ENCODE peak calls at places on chromosome 19, in four cellular contexts. One of them, this sample, is unnamed.

GRCh38 chr19:32910094-32910493 is 40.5 kb upstream of the SLC7A9 start:
- DNase-seq in fibroblast of lung: no peak
- DNase-seq in CD8-positive, alpha-beta T cell: no peak
- DNase-seq in fibroblast of the aortic adventitia: no peak
- DNase-seq in this sample: no peak

GRCh38 chr19:41221514-41222205 is 2.6 kb downstream of the AXL start:
- DNase-seq in fibroblast of lung: no peak
- DNase-seq in CD8-positive, alpha-beta T cell: no peak
- DNase-seq in fibroblast of the aortic adventitia: no peak
- DNase-seq in this sample: no peak

GRCh38 chr19:55175117-55175867 is 4.8 kb downstream of the SYT5 start:
- DNase-seq in fibroblast of the aortic adventitia: no peak
- DNase-seq in CD8-positive, alpha-beta T cell: no peak
- DNase-seq in fibroblast of lung: no peak
- DNase-seq in this sample: no peak

GRCh38 chr19:58001895-58002369 is 688 bp downstream of the ZNF606 start:
- DNase-seq in fibroblast of lung: peak; percentile 30
- DNase-seq in CD8-positive, alpha-beta T cell: no peak
- DNase-seq in fibroblast of the aortic adventitia: peak; percentile 14
- DNase-seq in this sample: peak; percentile 26

GRCh38 chr19:7554990-7555864 is 19.7 kb downstream of the PNPLA6 start:
- DNase-seq in CD8-positive, alpha-beta T cell: no peak
- DNase-seq in fibroblast of the aortic adventitia: no peak
- DNase-seq in fibroblast of lung: no peak
- DNase-seq in this sample: no peak

GRCh38 chr19:37982655-37983054 is 75.6 kb downstream of the SIPA1L3 start:
- DNase-seq in fibroblast of the aortic adventitia: no peak
- DNase-seq in fibroblast of lung: no peak
- DNase-seq in CD8-positive, alpha-beta T cell: no peak
- DNase-seq in this sample: no peak

GRCh38 chr19:29115181-29115580 is 97.8 kb downstream of the UQCRFS1 start:
- DNase-seq in fibroblast of the aortic adventitia: no peak
- DNase-seq in CD8-positive, alpha-beta T cell: no peak
- DNase-seq in fibroblast of lung: no peak
- DNase-seq in this sample: no peak

GRCh38 chr19:32453736-32454135 is 48.2 kb downstream of the DPY19L3 start:
- DNase-seq in fibroblast of the aortic adventitia: no peak
- DNase-seq in CD8-positive, alpha-beta T cell: no peak
- DNase-seq in fibroblast of lung: peak; percentile 72
- DNase-seq in this sample: peak; percentile 50

GRCh38 chr19:5481957-5482356 is 26.7 kb downstream of the ZNRF4 start:
- DNase-seq in fibroblast of lung: no peak
- DNase-seq in fibroblast of the aortic adventitia: no peak
- DNase-seq in CD8-positive, alpha-beta T cell: no peak
- DNase-seq in this sample: no peak

GRCh38 chr19:262125-262524 is 29.1 kb downstream of the PLPP2 start:
- DNase-seq in fibroblast of the aortic adventitia: no peak
- DNase-seq in fibroblast of lung: no peak
- DNase-seq in CD8-positive, alpha-beta T cell: no peak
- DNase-seq in this sample: no peak

GRCh38 chr19:8451377-8451776 is 6.6 kb downstream of the HNRNPM start:
- DNase-seq in fibroblast of the aortic adventitia: no peak
- DNase-seq in fibroblast of lung: no peak
- DNase-seq in CD8-positive, alpha-beta T cell: no peak
- DNase-seq in this sample: no peak

GRCh38 chr19:49564616-49565045 is 15.7 kb downstream of the NOSIP start:
- DNase-seq in CD8-positive, alpha-beta T cell: no peak
- DNase-seq in fibroblast of lung: no peak
- DNase-seq in fibroblast of the aortic adventitia: no peak
- DNase-seq in this sample: no peak

GRCh38 chr19:4502282-4503223 is 15.7 kb downstream of the PLIN4 start:
- DNase-seq in fibroblast of lung: no peak
- DNase-seq in fibroblast of the aortic adventitia: no peak
- DNase-seq in CD8-positive, alpha-beta T cell: no peak
- DNase-seq in this sample: no peak

GRCh38 chr19:1018393-1018792 is 2.5 kb downstream of the TMEM259 start:
- DNase-seq in fibroblast of lung: no peak
- DNase-seq in fibroblast of the aortic adventitia: no peak
- DNase-seq in CD8-positive, alpha-beta T cell: no peak
- DNase-seq in this sample: no peak

GRCh38 chr19:19405919-19406877 is 723 bp downstream of the GATAD2A start:
- DNase-seq in CD8-positive, alpha-beta T cell: peak; percentile 60
- DNase-seq in fibroblast of lung: peak; percentile 74
- DNase-seq in fibroblast of the aortic adventitia: peak; percentile 71
- DNase-seq in this sample: peak; percentile 51

GRCh38 chr19:48186015-48186414 is 15.5 kb downstream of the ZSWIM9 start:
- DNase-seq in fibroblast of the aortic adventitia: no peak
- DNase-seq in fibroblast of lung: no peak
- DNase-seq in CD8-positive, alpha-beta T cell: no peak
- DNase-seq in this sample: no peak

GRCh38 chr19:33535176-33535575 is 13.6 kb upstream of the PEPD start:
- DNase-seq in fibroblast of lung: no peak
- DNase-seq in fibroblast of the aortic adventitia: peak; percentile 20
- DNase-seq in CD8-positive, alpha-beta T cell: no peak
- DNase-seq in this sample: no peak

GRCh38 chr19:46654621-46655152 is 6.3 kb downstream of the DACT3 start:
- DNase-seq in fibroblast of lung: no peak
- DNase-seq in fibroblast of the aortic adventitia: no peak
- DNase-seq in CD8-positive, alpha-beta T cell: no peak
- DNase-seq in this sample: no peak

GRCh38 chr19:35264281-35265125 is 4.3 kb upstream of the USF2 start:
- DNase-seq in CD8-positive, alpha-beta T cell: peak; percentile 42
- DNase-seq in fibroblast of the aortic adventitia: no peak
- DNase-seq in fibroblast of lung: no peak
- DNase-seq in this sample: no peak

GRCh38 chr19:35265126-35265995 is 3.4 kb upstream of the USF2 start:
- DNase-seq in fibroblast of lung: no peak
- DNase-seq in CD8-positive, alpha-beta T cell: peak; percentile 47
- DNase-seq in fibroblast of the aortic adventitia: no peak
- DNase-seq in this sample: no peak

GRCh38 chr19:35266904-35267817 is 1.6 kb upstream of the USF2 start:
- DNase-seq in fibroblast of lung: peak; percentile 33
- DNase-seq in fibroblast of the aortic adventitia: no peak
- DNase-seq in CD8-positive, alpha-beta T cell: peak; percentile 68
- DNase-seq in this sample: peak; percentile 32

GRCh38 chr19:35267818-35268545 is 780 bp upstream of the USF2 start:
- DNase-seq in CD8-positive, alpha-beta T cell: peak; percentile 87
- DNase-seq in fibroblast of lung: peak; percentile 67
- DNase-seq in fibroblast of the aortic adventitia: peak; percentile 63
- DNase-seq in this sample: peak; percentile 65

GRCh38 chr19:35266149-35266903 is 2.4 kb upstream of the USF2 start:
- DNase-seq in fibroblast of the aortic adventitia: no peak
- DNase-seq in fibroblast of lung: no peak
- DNase-seq in CD8-positive, alpha-beta T cell: no peak
- DNase-seq in this sample: no peak
- H3K4me3 ChIP-seq in fibroblast of the aortic adventitia: peak overlapping the region; percentile 81
- H3K4me3 ChIP-seq in fibroblast of lung: peak overlapping the region; percentile 96
- H3K4me3 ChIP-seq in CD8-positive, alpha-beta T cell: peak overlapping the region; percentile 78
- H3K4me3 ChIP-seq in this sample: peak overlapping the region; percentile 71

GRCh38 chr19:16190198-16190597 is 5.0 kb downstream of the FAM32A start:
- DNase-seq in fibroblast of the aortic adventitia: no peak
- DNase-seq in fibroblast of lung: no peak
- DNase-seq in CD8-positive, alpha-beta T cell: no peak
- DNase-seq in this sample: no peak

GRCh38 chr19:16185123-16185924 is at the start of gene FAM32A:
- DNase-seq in fibroblast of the aortic adventitia: peak; percentile 99
- DNase-seq in CD8-positive, alpha-beta T cell: peak; percentile 99
- DNase-seq in fibroblast of lung: peak; percentile 99
- DNase-seq in this sample: peak; percentile 99

GRCh38 chr19:16184665-16185122 is 516 bp upstream of the FAM32A start:
- DNase-seq in fibroblast of lung: no peak
- DNase-seq in fibroblast of the aortic adventitia: no peak
- DNase-seq in CD8-positive, alpha-beta T cell: no peak
- DNase-seq in this sample: no peak

GRCh38 chr19:16188521-16188920 is 3.3 kb downstream of the FAM32A start:
- DNase-seq in CD8-positive, alpha-beta T cell: no peak
- DNase-seq in fibroblast of the aortic adventitia: no peak
- DNase-seq in fibroblast of lung: no peak
- DNase-seq in this sample: no peak

DNA sequence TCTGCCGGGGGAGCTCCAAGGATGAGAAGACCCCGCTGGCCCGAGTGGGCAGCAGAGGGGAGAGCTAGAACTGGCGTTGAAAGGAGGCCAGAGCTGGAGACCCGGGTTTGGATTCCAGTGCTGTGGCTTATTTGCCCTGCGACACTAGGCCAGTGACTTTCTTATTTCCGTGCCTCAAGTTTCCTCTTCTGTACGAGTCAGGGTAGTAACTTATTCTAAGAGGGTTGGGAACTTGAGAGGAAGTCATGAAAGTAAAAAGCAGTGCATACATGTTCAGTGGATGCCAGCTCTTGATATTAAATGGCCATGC is 670 bp downstream of the FAM32A start:
- DNase-seq in fibroblast of the aortic adventitia: no peak
- DNase-seq in fibroblast of lung: no peak
- DNase-seq in CD8-positive, alpha-beta T cell: no peak
- DNase-seq in this sample: no peak
- TF ChIP-seq CTCF in fibroblast of the aortic adventitia: peak; percentile 48
- TF ChIP-seq CTCF in fibroblast of lung: peak; percentile 50
- TF ChIP-seq CTCF in CD8-positive, alpha-beta T cell: no peak
- TF ChIP-seq CTCF in this sample: no peak

DNA sequence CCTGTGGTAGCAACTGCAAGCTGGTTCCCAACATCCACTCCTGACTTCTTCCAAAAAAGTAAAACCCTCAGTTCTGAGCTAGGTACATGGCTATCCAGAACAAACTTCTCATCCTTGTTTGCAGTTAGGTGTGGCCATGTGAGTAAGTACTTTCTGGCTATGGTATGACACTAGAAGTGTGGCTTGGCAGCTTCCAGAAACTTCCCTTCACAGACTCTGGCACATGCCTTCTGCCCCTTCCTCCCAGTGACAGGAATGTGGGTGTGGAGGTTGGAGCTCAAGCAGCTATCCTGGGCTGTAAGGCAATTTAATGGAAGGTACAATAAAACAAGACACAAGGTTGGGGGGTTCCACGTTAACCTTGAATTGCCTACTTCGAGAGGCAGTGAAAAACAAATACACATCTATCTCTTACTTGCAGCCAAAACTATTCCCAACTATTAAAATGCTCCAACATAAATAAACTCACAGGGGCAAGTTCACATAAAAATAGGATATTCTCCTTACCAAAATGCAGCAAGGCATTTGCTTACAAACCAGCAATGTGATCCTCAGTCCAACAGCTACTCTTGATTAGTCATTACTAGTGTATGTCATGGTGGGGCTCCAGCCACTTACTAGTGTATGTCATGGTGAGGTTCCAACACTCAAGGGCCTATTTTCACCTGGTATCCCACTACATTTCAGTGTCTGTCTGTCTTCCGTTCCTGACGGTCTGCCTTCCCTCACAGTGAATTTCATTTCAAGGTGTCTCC is 3.1 kb downstream of the SMG9 start:
- DNase-seq in CD8-positive, alpha-beta T cell: no peak
- DNase-seq in fibroblast of lung: no peak
- DNase-seq in fibroblast of the aortic adventitia: peak; percentile 70
- DNase-seq in this sample: no peak
- H3K4me3 ChIP-seq in CD8-positive, alpha-beta T cell: no peak overlapping the region
- H3K4me3 ChIP-seq in fibroblast of lung: no peak overlapping the region
- H3K4me3 ChIP-seq in fibroblast of the aortic adventitia: no peak overlapping the region
- H3K4me3 ChIP-seq in this sample: no peak overlapping the region

GRCh38 chr19:13959962-13960862 is 7.9 kb downstream of the DCAF15 start:
- DNase-seq in fibroblast of the aortic adventitia: no peak
- DNase-seq in fibroblast of lung: no peak
- DNase-seq in CD8-positive, alpha-beta T cell: peak; percentile 62
- DNase-seq in this sample: no peak
- TF ChIP-seq CTCF in fibroblast of the aortic adventitia: peak; percentile 16
- TF ChIP-seq CTCF in fibroblast of lung: peak; percentile 14
- TF ChIP-seq CTCF in CD8-positive, alpha-beta T cell: peak; percentile 32
- TF ChIP-seq CTCF in this sample: peak; percentile 36

DNA sequence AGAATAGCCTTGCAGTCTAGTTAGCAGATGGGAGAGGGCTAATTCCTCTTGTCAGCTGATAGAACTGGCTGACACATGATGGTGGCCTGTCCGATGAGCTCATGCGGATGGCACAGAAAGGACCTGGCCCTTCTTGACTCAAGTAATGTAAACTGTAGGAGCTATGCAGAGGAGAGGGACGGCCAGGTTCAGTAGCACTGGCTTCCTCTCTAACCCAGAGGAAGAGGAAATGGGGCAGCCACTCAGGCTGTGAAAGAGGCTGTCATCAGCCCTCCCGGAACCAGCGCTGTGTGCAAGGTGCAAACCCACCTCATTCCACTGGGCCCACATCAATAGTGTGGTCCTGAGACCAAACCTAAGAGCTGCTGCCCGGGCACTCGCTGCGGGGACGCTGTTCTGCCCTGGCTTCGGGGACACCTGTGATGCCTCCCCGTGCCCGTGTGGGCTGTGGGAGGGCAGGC is 30.7 kb upstream of the USE1 start:
- DNase-seq in fibroblast of lung: no peak
- DNase-seq in CD8-positive, alpha-beta T cell: peak; percentile 83
- DNase-seq in fibroblast of the aortic adventitia: no peak
- DNase-seq in this sample: no peak
- H3K4me3 ChIP-seq in fibroblast of lung: no peak overlapping the region
- H3K4me3 ChIP-seq in CD8-positive, alpha-beta T cell: peak overlapping the region; percentile 52
- H3K4me3 ChIP-seq in fibroblast of the aortic adventitia: no peak overlapping the region
- H3K4me3 ChIP-seq in this sample: no peak overlapping the region

GRCh38 chr19:12885749-12886706 is 973 bp downstream of the KLF1 start:
- DNase-seq in CD8-positive, alpha-beta T cell: no peak
- DNase-seq in fibroblast of the aortic adventitia: no peak
- DNase-seq in fibroblast of lung: no peak
- DNase-seq in this sample: no peak
- TF ChIP-seq CTCF in CD8-positive, alpha-beta T cell: no peak
- TF ChIP-seq CTCF in fibroblast of the aortic adventitia: no peak
- TF ChIP-seq CTCF in fibroblast of lung: no peak
- TF ChIP-seq CTCF in this sample: no peak

DNA sequence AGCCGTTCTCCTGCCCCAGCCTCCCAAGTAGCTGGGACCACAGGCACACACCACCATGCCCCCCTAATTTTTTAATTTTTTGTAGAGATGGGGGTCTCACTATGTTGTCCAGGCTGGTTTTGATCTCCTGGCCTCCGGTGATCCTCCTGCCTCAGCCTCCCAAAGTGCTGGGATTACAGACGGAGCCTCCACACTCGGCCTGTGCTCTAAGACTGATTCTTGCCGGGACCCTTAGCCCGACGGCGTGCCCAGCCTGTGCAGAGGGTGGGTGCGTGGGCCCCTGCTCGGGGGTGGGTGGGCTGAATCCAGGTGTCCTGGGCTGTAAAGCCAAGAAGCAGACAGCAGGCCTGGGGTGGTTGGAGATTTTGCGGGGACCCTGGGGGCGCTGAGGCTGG is 64.3 kb downstream of the GADD45B start:
- DNase-seq in fibroblast of the aortic adventitia: no peak
- DNase-seq in CD8-positive, alpha-beta T cell: no peak
- DNase-seq in fibroblast of lung: no peak
- DNase-seq in this sample: no peak
- H3K4me3 ChIP-seq in fibroblast of the aortic adventitia: no peak overlapping the region
- H3K4me3 ChIP-seq in CD8-positive, alpha-beta T cell: no peak overlapping the region
- H3K4me3 ChIP-seq in fibroblast of lung: no peak overlapping the region
- H3K4me3 ChIP-seq in this sample: no peak overlapping the region

This sample was measured in fibroblast of villous mesenchyme.